ENCODE peak calls at places on chromosomes 6 and 20, in four cellular contexts. One of them, this sample, is unnamed.

GRCh38 chr20:36454664-36455427 is 86.5 kb upstream of the MYL9 start:
- DNase-seq in left ventricle myocardium superior: peak
- DNase-seq in EH: peak
- DNase-seq in stimulated activated naive B cell treated with anti-CD40 and anti-IgM and Interleukin-4, amounts not matched to agents 10 μg/mL and 1 μg/mL and 100 μg/mL, for 72 hours: no peak
- DNase-seq in this sample: no peak

GRCh38 chr6:53461682-53462081 is 83.2 kb downstream of the GCLC start:
- DNase-seq in left ventricle myocardium superior: no peak
- DNase-seq in EH: no peak
- DNase-seq in stimulated activated naive B cell treated with anti-CD40 and anti-IgM and Interleukin-4, amounts not matched to agents 10 μg/mL and 1 μg/mL and 100 μg/mL, for 72 hours: no peak
- DNase-seq in this sample: no peak

GRCh38 chr20:31691646-31692275 is 30.9 kb downstream of the BCL2L1 start:
- DNase-seq in left ventricle myocardium superior: no peak
- DNase-seq in EH: peak
- DNase-seq in stimulated activated naive B cell treated with anti-CD40 and anti-IgM and Interleukin-4, amounts not matched to agents 10 μg/mL and 1 μg/mL and 100 μg/mL, for 72 hours: no peak
- DNase-seq in this sample: no peak

GRCh38 chr6:25012657-25013056 is 76.9 kb upstream of the RIPOR2 start:
- DNase-seq in left ventricle myocardium superior: no peak
- DNase-seq in EH: peak
- DNase-seq in stimulated activated naive B cell treated with anti-CD40 and anti-IgM and Interleukin-4, amounts not matched to agents 10 μg/mL and 1 μg/mL and 100 μg/mL, for 72 hours: no peak
- DNase-seq in this sample: no peak

GRCh38 chr6:49606696-49607390 is 29.8 kb downstream of the RHAG start:
- DNase-seq in left ventricle myocardium superior: no peak
- DNase-seq in EH: peak
- DNase-seq in stimulated activated naive B cell treated with anti-CD40 and anti-IgM and Interleukin-4, amounts not matched to agents 10 μg/mL and 1 μg/mL and 100 μg/mL, for 72 hours: no peak
- DNase-seq in this sample: no peak

GRCh38 chr20:20369353-20370086 is 1.6 kb downstream of the INSM1 start:
- DNase-seq in left ventricle myocardium superior: no peak
- DNase-seq in EH: no peak
- DNase-seq in stimulated activated naive B cell treated with anti-CD40 and anti-IgM and Interleukin-4, amounts not matched to agents 10 μg/mL and 1 μg/mL and 100 μg/mL, for 72 hours: no peak
- DNase-seq in this sample: no peak

GRCh38 chr20:48698507-48699267 is 129.1 kb downstream of the PREX1 start:
- DNase-seq in left ventricle myocardium superior: no peak
- DNase-seq in EH: no peak
- DNase-seq in stimulated activated naive B cell treated with anti-CD40 and anti-IgM and Interleukin-4, amounts not matched to agents 10 μg/mL and 1 μg/mL and 100 μg/mL, for 72 hours: no peak
- DNase-seq in this sample: no peak

GRCh38 chr6:32436995-32437836 is 2.5 kb upstream of the HLA-DRA start:
- DNase-seq in left ventricle myocardium superior: no peak
- DNase-seq in EH: peak
- DNase-seq in stimulated activated naive B cell treated with anti-CD40 and anti-IgM and Interleukin-4, amounts not matched to agents 10 μg/mL and 1 μg/mL and 100 μg/mL, for 72 hours: peak
- DNase-seq in this sample: no peak

GRCh38 chr20:62063981-62064787 is 1.5 kb downstream of the TAF4 start:
- DNase-seq in left ventricle myocardium superior: peak
- DNase-seq in EH: peak
- DNase-seq in stimulated activated naive B cell treated with anti-CD40 and anti-IgM and Interleukin-4, amounts not matched to agents 10 μg/mL and 1 μg/mL and 100 μg/mL, for 72 hours: no peak
- DNase-seq in this sample: no peak

GRCh38 chr20:12660918-12661317 is 347.9 kb upstream of the SPTLC3 start:
- DNase-seq in left ventricle myocardium superior: no peak
- DNase-seq in EH: no peak
- DNase-seq in stimulated activated naive B cell treated with anti-CD40 and anti-IgM and Interleukin-4, amounts not matched to agents 10 μg/mL and 1 μg/mL and 100 μg/mL, for 72 hours: no peak
- DNase-seq in this sample: no peak

GRCh38 chr6:107819976-107820551 is 4.0 kb downstream of the SCML4 start:
- DNase-seq in left ventricle myocardium superior: no peak
- DNase-seq in EH: peak
- DNase-seq in stimulated activated naive B cell treated with anti-CD40 and anti-IgM and Interleukin-4, amounts not matched to agents 10 μg/mL and 1 μg/mL and 100 μg/mL, for 72 hours: no peak
- DNase-seq in this sample: no peak

GRCh38 chr6:162099685-162100084 is 627.9 kb downstream of the PRKN start:
- DNase-seq in left ventricle myocardium superior: no peak
- DNase-seq in EH: no peak
- DNase-seq in stimulated activated naive B cell treated with anti-CD40 and anti-IgM and Interleukin-4, amounts not matched to agents 10 μg/mL and 1 μg/mL and 100 μg/mL, for 72 hours: no peak
- DNase-seq in this sample: no peak

GRCh38 chr6:53312355-53312754 is 36.4 kb downstream of the ELOVL5 start:
- DNase-seq in left ventricle myocardium superior: no peak
- DNase-seq in EH: peak
- DNase-seq in stimulated activated naive B cell treated with anti-CD40 and anti-IgM and Interleukin-4, amounts not matched to agents 10 μg/mL and 1 μg/mL and 100 μg/mL, for 72 hours: no peak
- DNase-seq in this sample: no peak

GRCh38 chr20:50784464-50784863 is 10.4 kb upstream of the BCAS4 start:
- DNase-seq in left ventricle myocardium superior: no peak
- DNase-seq in EH: no peak
- DNase-seq in stimulated activated naive B cell treated with anti-CD40 and anti-IgM and Interleukin-4, amounts not matched to agents 10 μg/mL and 1 μg/mL and 100 μg/mL, for 72 hours: no peak
- DNase-seq in this sample: no peak

GRCh38 chr6:49744259-49744658 is at the start of gene CRISP3:
- DNase-seq in left ventricle myocardium superior: no peak
- DNase-seq in EH: no peak
- DNase-seq in stimulated activated naive B cell treated with anti-CD40 and anti-IgM and Interleukin-4, amounts not matched to agents 10 μg/mL and 1 μg/mL and 100 μg/mL, for 72 hours: no peak
- DNase-seq in this sample: no peak

GRCh38 chr6:127952831-127953230 is 52.0 kb upstream of the THEMIS start:
- DNase-seq in left ventricle myocardium superior: no peak
- DNase-seq in EH: peak
- DNase-seq in stimulated activated naive B cell treated with anti-CD40 and anti-IgM and Interleukin-4, amounts not matched to agents 10 μg/mL and 1 μg/mL and 100 μg/mL, for 72 hours: no peak
- DNase-seq in this sample: no peak

This sample was measured in omental fat pad.